ENCODE peak calls at places on chromosomes 3 and 15, in five cellular contexts. One of them, this sample, is unnamed.

GRCh38 chr15:44775923-44776322 is 39.6 kb downstream of the TRIM69 start:
- DNase-seq in thyroid gland: no peak
- DNase-seq in IMR-90: no peak
- DNase-seq in tibial artery: no peak
- DNase-seq in CD8-positive, alpha-beta T cell: no peak
- DNase-seq in this sample: no peak

GRCh38 chr3:34206996-34207395 is 408.6 kb downstream of the PDCD6IP start:
- DNase-seq in thyroid gland: no peak
- DNase-seq in IMR-90: peak; percentile 0
- DNase-seq in tibial artery: no peak
- DNase-seq in CD8-positive, alpha-beta T cell: no peak
- DNase-seq in this sample: no peak

GRCh38 chr3:129695203-129695602 is 88.7 kb upstream of the PLXND1 start:
- DNase-seq in thyroid gland: no peak
- DNase-seq in IMR-90: peak; percentile 37
- DNase-seq in tibial artery: no peak
- DNase-seq in CD8-positive, alpha-beta T cell: no peak
- DNase-seq in this sample: no peak

GRCh38 chr3:119815716-119816115 is 33.8 kb downstream of the NR1I2 start:
- DNase-seq in thyroid gland: no peak
- DNase-seq in IMR-90: no peak
- DNase-seq in tibial artery: no peak
- DNase-seq in CD8-positive, alpha-beta T cell: no peak
- DNase-seq in this sample: no peak

GRCh38 chr15:70099966-70100494 is 2.3 kb upstream of the TLE3 start:
- DNase-seq in thyroid gland: peak; percentile 45
- DNase-seq in IMR-90: no peak
- DNase-seq in tibial artery: no peak
- DNase-seq in CD8-positive, alpha-beta T cell: no peak
- DNase-seq in this sample: no peak

GRCh38 chr15:31345606-31346366 is 19.2 kb downstream of the KLF13 start:
- DNase-seq in thyroid gland: peak; percentile 3
- DNase-seq in IMR-90: no peak
- DNase-seq in tibial artery: no peak
- DNase-seq in CD8-positive, alpha-beta T cell: no peak
- DNase-seq in this sample: no peak

GRCh38 chr3:129793947-129794318 is 99.6 kb downstream of the TMCC1 start:
- DNase-seq in thyroid gland: peak; percentile 34
- DNase-seq in IMR-90: no peak
- DNase-seq in tibial artery: no peak
- DNase-seq in CD8-positive, alpha-beta T cell: no peak
- DNase-seq in this sample: peak; percentile 32

GRCh38 chr3:181561605-181562031 is 150.1 kb upstream of the SOX2 start:
- DNase-seq in thyroid gland: no peak
- DNase-seq in IMR-90: no peak
- DNase-seq in tibial artery: no peak
- DNase-seq in CD8-positive, alpha-beta T cell: no peak
- DNase-seq in this sample: no peak

GRCh38 chr3:26963356-26963742 is 340.8 kb downstream of the LRRC3B start:
- DNase-seq in thyroid gland: no peak
- DNase-seq in IMR-90: no peak
- DNase-seq in tibial artery: no peak
- DNase-seq in CD8-positive, alpha-beta T cell: no peak
- DNase-seq in this sample: no peak

GRCh38 chr3:179063945-179064560 is 7.6 kb downstream of the ZMAT3 start:
- DNase-seq in thyroid gland: no peak
- DNase-seq in IMR-90: peak; percentile 75
- DNase-seq in tibial artery: no peak
- DNase-seq in CD8-positive, alpha-beta T cell: no peak
- DNase-seq in this sample: no peak

GRCh38 chr3:48157950-48158376 is 30.3 kb downstream of the CDC25A start:
- DNase-seq in thyroid gland: peak; percentile 53
- DNase-seq in IMR-90: peak; percentile 70
- DNase-seq in tibial artery: peak; percentile 72
- DNase-seq in CD8-positive, alpha-beta T cell: peak; percentile 47
- DNase-seq in this sample: peak; percentile 81
- H3K36me3 ChIP-seq in thyroid gland: no peaks in the 10 kb centered on the region
- H3K36me3 ChIP-seq in IMR-90: peaks cover 14% of the 10 kb centered on the region
- H3K36me3 ChIP-seq in tibial artery: no peaks in the 10 kb centered on the region
- H3K36me3 ChIP-seq in CD8-positive, alpha-beta T cell: no peaks in the 10 kb centered on the region
- H3K36me3 ChIP-seq in this sample: no peaks in the 10 kb centered on the region

GRCh38 chr3:71536376-71536965 is 47.1 kb downstream of the FOXP1 start:
- DNase-seq in thyroid gland: no peak
- DNase-seq in IMR-90: peak; percentile 86
- DNase-seq in tibial artery: no peak
- DNase-seq in CD8-positive, alpha-beta T cell: no peak
- DNase-seq in this sample: no peak
- H3K4me1 ChIP-seq in thyroid gland: no peaks in the 10 kb centered on the region
- H3K4me1 ChIP-seq in IMR-90: peaks cover 18% of the 10 kb centered on the region
- H3K4me1 ChIP-seq in tibial artery: peaks cover 51% of the 10 kb centered on the region
- H3K4me1 ChIP-seq in CD8-positive, alpha-beta T cell: no peaks in the 10 kb centered on the region
- H3K4me1 ChIP-seq in this sample: peaks cover 2% of the 10 kb centered on the region

GRCh38 chr3:45078910-45079522 is 52.9 kb downstream of the CLEC3B start:
- DNase-seq in thyroid gland: no peak
- DNase-seq in IMR-90: peak; percentile 52
- DNase-seq in tibial artery: no peak
- DNase-seq in CD8-positive, alpha-beta T cell: no peak
- DNase-seq in this sample: no peak
- TF ChIP-seq CTCF in thyroid gland: no peak
- TF ChIP-seq CTCF in IMR-90: peak; percentile 17
- TF ChIP-seq CTCF in tibial artery: no peak
- TF ChIP-seq CTCF in CD8-positive, alpha-beta T cell: no peak
- TF ChIP-seq CTCF in this sample: no peak

DNA sequence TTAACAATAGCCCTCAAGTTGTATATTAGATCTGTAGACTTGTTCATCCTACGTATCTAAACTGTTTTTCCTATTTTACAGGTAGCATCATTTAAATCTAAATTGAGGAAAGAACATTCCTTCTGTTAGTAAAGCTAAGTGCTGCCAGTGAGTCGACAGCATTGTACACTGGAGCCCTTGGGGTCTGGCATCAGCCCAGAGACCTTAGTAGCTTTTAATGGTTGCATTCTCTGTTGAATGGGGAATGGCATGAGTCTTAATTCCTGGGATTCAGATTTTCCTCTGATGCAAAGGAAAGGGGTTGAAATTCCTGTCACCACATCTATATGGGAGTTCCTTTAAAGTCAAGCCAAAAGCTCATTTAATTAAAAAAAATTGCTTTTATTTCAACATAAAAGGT is 148.3 kb upstream of the GBE1 start:
- DNase-seq in thyroid gland: no peak
- DNase-seq in IMR-90: no peak
- DNase-seq in tibial artery: no peak
- DNase-seq in CD8-positive, alpha-beta T cell: no peak
- DNase-seq in this sample: no peak
- H3K36me3 ChIP-seq in thyroid gland: no peaks in the 10 kb centered on the region
- H3K36me3 ChIP-seq in IMR-90: no peaks in the 10 kb centered on the region
- H3K36me3 ChIP-seq in tibial artery: no peaks in the 10 kb centered on the region
- H3K36me3 ChIP-seq in CD8-positive, alpha-beta T cell: no peaks in the 10 kb centered on the region
- H3K36me3 ChIP-seq in this sample: no peaks in the 10 kb centered on the region

DNA sequence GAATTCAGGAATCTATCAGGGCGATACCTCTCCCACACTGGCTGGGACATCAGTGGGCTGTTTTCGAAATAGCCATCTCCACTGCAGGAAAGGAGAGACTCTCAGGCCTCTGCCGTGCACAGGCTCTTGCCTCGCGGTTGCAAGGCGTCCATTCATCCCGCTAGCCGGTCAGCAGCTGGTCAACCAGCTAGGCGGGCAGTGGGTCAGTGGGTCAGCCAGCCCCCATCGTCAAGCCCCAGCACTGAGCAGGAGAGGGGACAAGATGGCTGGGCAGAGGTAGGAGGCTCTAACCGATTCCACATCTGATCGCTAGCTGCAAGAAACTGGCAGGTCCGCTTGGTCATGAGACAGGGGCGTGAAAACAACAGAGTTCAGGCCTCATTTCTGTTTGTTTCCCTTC is 45.1 kb downstream of the MUC4 start:
- DNase-seq in thyroid gland: no peak
- DNase-seq in IMR-90: no peak
- DNase-seq in tibial artery: peak; percentile 38
- DNase-seq in CD8-positive, alpha-beta T cell: no peak
- DNase-seq in this sample: no peak
- H3K4me1 ChIP-seq in thyroid gland: no peaks in the 10 kb centered on the region
- H3K4me1 ChIP-seq in IMR-90: no peaks in the 10 kb centered on the region
- H3K4me1 ChIP-seq in tibial artery: no peaks in the 10 kb centered on the region
- H3K4me1 ChIP-seq in CD8-positive, alpha-beta T cell: no peaks in the 10 kb centered on the region
- H3K4me1 ChIP-seq in this sample: peaks cover 3% of the 10 kb centered on the region

This sample was measured in heart left ventricle.